ENCODE peak calls at places on chromosomes 12 and 14, in five cellular contexts. T is K562, V is HepG2, D is GM12878, E is H1. K is an unnamed sample.

GRCh38 chr14:56124296-56124695 is 6.1 kb downstream of the PELI2 start:
- DNase-seq in T (no peak), V (no peak), D (no peak), E (no peak), K (no peak)

GRCh38 chr12:109671482-109671881 is 42.1 kb upstream of the FAM222A start:
- DNase-seq in T (no peak), V (no peak), D (no peak), E (no peak), K (no peak)

GRCh38 chr12:2185751-2186341 is 133.1 kb downstream of the CACNA1C start:
- DNase-seq in T (no peak), V (no peak), D (no peak), E (no peak), K (no peak)

GRCh38 chr12:123936956-123937706 is 35.5 kb downstream of the CCDC92 start:
- DNase-seq in T (no peak), V (no peak), D (no peak), E (no peak), K (no peak)

GRCh38 chr12:97313471-97314190 is 149.0 kb upstream of the RMST start:
- DNase-seq in T (no peak), V (peak; percentile 12), D (no peak), E (no peak), K (no peak)

GRCh38 chr12:83753882-83754281 is 1067.2 kb downstream of the TMTC2 start:
- DNase-seq in T (no peak), V (no peak), D (no peak), E (no peak), K (no peak)

GRCh38 chr14:89767861-89768268 is 186.7 kb downstream of the EFCAB11 start:
- DNase-seq in T (peak; percentile 6), V (peak; percentile 38), D (peak; percentile 65), E (no peak), K (peak; percentile 48)

GRCh38 chr12:68374315-68374982 is 42.3 kb upstream of the MDM1 start:
- DNase-seq in T (no peak), V (no peak), D (peak; percentile 98), E (no peak), K (no peak)

GRCh38 chr12:49698619-49699545 is 8.3 kb downstream of the FMNL3 start:
- DNase-seq in T (peak; percentile 36), V (no peak), D (peak; percentile 91), E (peak; percentile 57), K (peak; percentile 27)

GRCh38 chr12:58907326-58907855 is 12.9 kb downstream of the LRIG3 start:
- DNase-seq in T (no peak), V (no peak), D (no peak), E (no peak), K (no peak)

GRCh38 chr14:49634547-49635334 is at the start of gene DNAAF2:
- DNase-seq in T (peak; percentile 49), V (peak; percentile 76), D (no peak), E (peak; percentile 67), K (peak; percentile 57)

GRCh38 chr14:32336702-32337101 is 7.6 kb downstream of the AKAP6 start:
- DNase-seq in T (peak; percentile 57), V (no peak), D (no peak), E (no peak), K (no peak)

GRCh38 chr12:9971158-9971557 is at the start of gene CLEC12A:
- DNase-seq in T (no peak), V (no peak), D (no peak), E (no peak), K (no peak)

GRCh38 chr12:94621662-94622359 is 28.5 kb downstream of the TMCC3 start:
- DNase-seq in T (no peak), V (no peak), D (peak; percentile 87), E (no peak), K (no peak)

GRCh38 chr12:50050410-50051280 is 6.8 kb upstream of the ASIC1 start:
- DNase-seq in T (peak; percentile 99), V (peak; percentile 46), D (no peak), E (peak; percentile 77), K (peak; percentile 65)

DNA sequence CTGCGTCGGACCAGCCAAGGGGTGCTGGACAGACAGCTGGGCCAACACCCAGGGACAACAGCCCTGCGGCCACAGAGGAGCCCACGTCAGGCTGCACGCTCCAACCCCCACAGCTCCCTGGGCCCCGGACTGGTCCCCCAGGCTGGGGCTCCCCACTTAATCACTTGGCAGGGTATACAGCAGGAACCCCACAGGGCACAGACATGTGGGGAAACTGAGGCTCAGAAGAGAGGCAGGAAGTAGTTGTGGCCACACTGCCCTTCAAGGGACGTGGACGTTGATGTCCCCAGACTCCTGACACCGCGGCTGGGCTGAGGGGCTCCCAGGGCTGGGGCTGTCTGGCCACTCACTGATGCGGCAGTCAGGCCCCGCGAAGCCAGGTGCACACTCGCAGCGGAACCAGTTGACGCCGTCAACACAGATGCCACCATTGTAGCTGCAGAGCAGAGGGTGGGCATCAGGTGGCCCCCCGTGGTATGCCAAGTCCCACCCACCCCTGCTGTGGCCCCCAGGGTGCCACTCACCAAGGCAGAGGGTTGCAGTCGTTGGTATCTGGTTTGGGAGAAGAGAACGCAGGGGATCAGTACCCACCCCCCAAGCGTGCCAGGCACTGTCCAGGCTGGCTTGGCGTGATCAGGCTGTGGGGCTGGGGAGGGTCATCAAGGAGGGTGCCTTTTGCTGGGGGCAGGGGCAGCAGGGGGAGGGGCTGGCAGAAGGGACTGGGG is 21.4 kb downstream of the JAG2 start:
- DNase-seq in T (no peak), V (no peak), D (no peak), E (peak; percentile 41), K (no peak)
- TF ChIP-seq ATF2 in T (no peak), V (no peak), D (no peak), E (no peak), K (no peak)

GRCh38 chr14:100238419-100239199 is at the start of gene YY1:
- DNase-seq in T (peak; percentile 94), V (peak; percentile 93), D (peak; percentile 82), E (peak; percentile 98), K (peak; percentile 99)

GRCh38 chr14:100237735-100238418 is 1.1 kb upstream of the YY1 start:
- DNase-seq in T (peak; percentile 44), V (peak; percentile 34), D (no peak), E (peak; percentile 71), K (peak; percentile 60)

GRCh38 chr14:100239840-100240724 is 1.1 kb downstream of the YY1 start:
- DNase-seq in T (peak; percentile 81), V (peak; percentile 75), D (no peak), E (peak; percentile 79), K (peak; percentile 77)

GRCh38 chr14:100240725-100241032 is 1.7 kb downstream of the YY1 start:
- DNase-seq in T (no peak), V (no peak), D (no peak), E (no peak), K (no peak)

GRCh38 chr14:100239200-100239839 is 376 bp downstream of the YY1 start:
- DNase-seq in T (no peak), V (no peak), D (no peak), E (no peak), K (no peak)
- TF ChIP-seq ATF2 in T (no peak), V (no peak), D (no peak), E (no peak), K (no peak)

GRCh38 chr12:53624453-53624852 is 1.7 kb downstream of the ATF7 start:
- DNase-seq in T (no peak), V (no peak), D (no peak), E (no peak), K (no peak)

GRCh38 chr12:53622724-53623123 is 3.5 kb downstream of the ATF7 start:
- DNase-seq in T (no peak), V (no peak), D (no peak), E (no peak), K (no peak)

GRCh38 chr12:53624956-53625355 is 1.2 kb downstream of the ATF7 start:
- DNase-seq in T (peak; percentile 15), V (no peak), D (no peak), E (no peak), K (no peak)

GRCh38 chr12:53623526-53623925 is 2.7 kb downstream of the ATF7 start:
- DNase-seq in T (peak; percentile 65), V (no peak), D (no peak), E (no peak), K (no peak)

DNA sequence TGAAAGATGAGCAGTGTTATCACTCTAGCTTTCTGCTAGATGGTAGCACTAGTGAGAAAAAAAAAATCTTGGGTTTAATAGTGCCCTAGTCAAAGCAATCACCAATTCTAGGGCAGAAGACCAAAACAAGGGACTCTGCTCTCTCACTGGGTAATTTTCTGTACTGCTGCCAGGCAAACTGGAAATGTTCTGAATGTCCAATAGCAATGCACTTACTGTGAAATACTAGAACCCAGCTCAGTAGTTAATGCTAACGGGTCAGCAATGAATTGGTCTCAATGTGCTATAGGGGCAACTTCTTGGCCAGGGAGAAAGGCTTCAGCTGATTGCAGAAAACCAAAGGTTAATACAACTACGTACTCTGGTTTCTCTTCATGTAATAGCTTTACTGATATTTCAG is 2.2 kb downstream of the ATF7 start:
- DNase-seq in T (peak; percentile 23), V (peak; percentile 52), D (no peak), E (no peak), K (no peak)
- TF ChIP-seq ATF2 in T (no peak), V (no peak), D (no peak), E (no peak), K (no peak)

GRCh38 chr14:53193193-53193592 is 40.1 kb upstream of the DDHD1 start:
- DNase-seq in T (no peak), V (no peak), D (no peak), E (no peak), K (no peak)
- TF ChIP-seq ATF2 in T (no peak), V (no peak), D (no peak), E (no peak), K (no peak)

GRCh38 chr12:53230971-53231858 is 794 bp downstream of the RARG start:
- DNase-seq in T (no peak), V (no peak), D (no peak), E (peak; percentile 56), K (no peak)
- TF ChIP-seq ATF2 in T (no peak), V (no peak), D (no peak), E (no peak), K (no peak)

GRCh38 chr12:51888316-51889215 is 663 bp downstream of the ANKRD33 start:
- DNase-seq in T (no peak), V (no peak), D (no peak), E (no peak), K (no peak)

GRCh38 chr12:51889216-51890134 is 1.6 kb downstream of the ANKRD33 start:
- DNase-seq in T (no peak), V (no peak), D (no peak), E (peak; percentile 72), K (no peak)

GRCh38 chr12:51886021-51886710 is 1.7 kb upstream of the ANKRD33 start:
- DNase-seq in T (peak; percentile 53), V (peak; percentile 56), D (no peak), E (no peak), K (no peak)

GRCh38 chr12:51890135-51890464 is 2.2 kb downstream of the ANKRD33 start:
- DNase-seq in T (no peak), V (no peak), D (no peak), E (no peak), K (no peak)

GRCh38 chr12:51887476-51888315 is at the start of gene ANKRD33:
- DNase-seq in T (peak; percentile 73), V (no peak), D (no peak), E (peak; percentile 95), K (peak; percentile 91)
- TF ChIP-seq ATF2 in T (no peak), V (no peak), D (no peak), E (no peak), K (no peak)

GRCh38 chr14:95355422-95355821 is 35.7 kb upstream of the CLMN start:
- DNase-seq in T (no peak), V (no peak), D (no peak), E (peak; percentile 24), K (no peak)
- TF ChIP-seq ATF2 in T (no peak), V (no peak), D (no peak), E (no peak), K (no peak)

K was measured in WTC11.